ENCODE peak calls at places on chromosomes 1 and 21, in six cellular contexts. D, F, V, M, U and K are unnamed samples.
A peak's percentile ranks its signal among the peaks of the same experiment; 100 is the strongest.

GRCh38 chr1:183783896-183784637 is 20.9 kb upstream of the RGL1 start:
- DNase-seq in D (peak; percentile 34), F (no peak), V (peak; percentile 72), M (no peak), U (no peak), K (no peak)

GRCh38 chr1:162908236-162908635 is 47.3 kb upstream of the CCDC190 start:
- DNase-seq in D (no peak), F (no peak), V (no peak), M (no peak), U (no peak), K (no peak)

GRCh38 chr1:200036616-200037270 is 9.2 kb downstream of the NR5A2 start:
- DNase-seq in D (no peak), F (no peak), V (no peak), M (no peak), U (no peak), K (no peak)

GRCh38 chr1:183869671-183870070 is 64.8 kb downstream of the RGL1 start:
- DNase-seq in D (no peak), F (no peak), V (no peak), M (no peak), U (no peak), K (no peak)

GRCh38 chr1:7644906-7645750 is 126.0 kb upstream of the VAMP3 start:
- DNase-seq in D (no peak), F (peak; percentile 84), V (no peak), M (no peak), U (no peak), K (no peak)

GRCh38 chr1:72567511-72567910 is 285.2 kb upstream of the NEGR1 start:
- DNase-seq in D (peak; percentile 14), F (no peak), V (no peak), M (no peak), U (no peak), K (no peak)

GRCh38 chr1:54804471-54805132 is 3.5 kb upstream of the TTC22 start:
- DNase-seq in D (no peak), F (no peak), V (no peak), M (no peak), U (no peak), K (no peak)

GRCh38 chr1:70008658-70009057 is 196.7 kb downstream of the LRRC40 start:
- DNase-seq in D (no peak), F (no peak), V (no peak), M (no peak), U (no peak), K (no peak)

GRCh38 chr21:43362306-43362927 is 64.5 kb downstream of the SIK1 start:
- DNase-seq in D (no peak), F (no peak), V (peak; percentile 84), M (no peak), U (peak; percentile 40), K (peak; percentile 59)

GRCh38 chr1:30512253-30512921 is 211.0 kb downstream of the MATN1 start:
- DNase-seq in D (no peak), F (no peak), V (peak; percentile 62), M (no peak), U (no peak), K (no peak)

GRCh38 chr1:208233546-208233945 is 10.6 kb downstream of the PLXNA2 start:
- DNase-seq in D (no peak), F (peak; percentile 82), V (no peak), M (no peak), U (no peak), K (no peak)

GRCh38 chr1:201259476-201260235 is 23.6 kb upstream of the PKP1 start:
- DNase-seq in D (no peak), F (no peak), V (peak; percentile 76), M (no peak), U (no peak), K (no peak)

GRCh38 chr1:206608108-206608698 is 4.1 kb downstream of the EIF2D start:
- DNase-seq in D (no peak), F (no peak), V (no peak), M (no peak), U (no peak), K (no peak)

GRCh38 chr1:28341591-28341990 is 12.8 kb downstream of the MED18 start:
- DNase-seq in D (no peak), F (no peak), V (no peak), M (no peak), U (no peak), K (no peak)

GRCh38 chr1:12587981-12588620 is 29.9 kb downstream of the DHRS3 start:
- DNase-seq in D (no peak), F (no peak), V (no peak), M (no peak), U (no peak), K (no peak)

GRCh38 chr1:28156821-28157220 is 19.7 kb downstream of the PTAFR start:
- DNase-seq in D (no peak), F (no peak), V (no peak), M (no peak), U (no peak), K (no peak)

GRCh38 chr21:45001134-45002095 is 61.6 kb downstream of the SLX9 start:
- DNase-seq in D (no peak), F (no peak), V (peak; percentile 96), M (no peak), U (no peak), K (no peak)

GRCh38 chr1:16023050-16023653 is 1.3 kb downstream of the CLCNKA start:
- DNase-seq in D (no peak), F (no peak), V (no peak), M (no peak), U (no peak), K (no peak)

GRCh38 chr1:99674115-99674514 is 28.2 kb downstream of the PALMD start:
- DNase-seq in D (no peak), F (no peak), V (no peak), M (no peak), U (no peak), K (no peak)

GRCh38 chr1:220785166-220786056 is 1.3 kb upstream of the MTARC1 start:
- DNase-seq in D (no peak), F (no peak), V (no peak), M (no peak), U (no peak), K (no peak)

GRCh38 chr1:6151291-6151822 is 28.8 kb downstream of the CHD5 start:
- DNase-seq in D (no peak), F (no peak), V (no peak), M (no peak), U (no peak), K (no peak)

GRCh38 chr1:150151291-150152181 is 1.8 kb downstream of the PLEKHO1 start:
- DNase-seq in D (no peak), F (no peak), V (no peak), M (no peak), U (no peak), K (no peak)

GRCh38 chr1:232179896-232180760 is 449.8 kb downstream of the SIPA1L2 start:
- DNase-seq in D (no peak), F (no peak), V (no peak), M (no peak), U (no peak), K (no peak)

GRCh38 chr1:183859865-183860264 is 54.9 kb downstream of the RGL1 start:
- DNase-seq in D (no peak), F (no peak), V (no peak), M (no peak), U (no peak), K (no peak)

GRCh38 chr1:8303141-8303540 is 14.8 kb upstream of the SLC45A1 start:
- DNase-seq in D (no peak), F (no peak), V (no peak), M (no peak), U (no peak), K (no peak)

GRCh38 chr1:232252719-232253118 is 377.2 kb downstream of the SIPA1L2 start:
- DNase-seq in D (no peak), F (no peak), V (no peak), M (no peak), U (no peak), K (no peak)

GRCh38 chr1:51215169-51215568 is 20.9 kb upstream of the RNF11 start:
- DNase-seq in D (no peak), F (no peak), V (no peak), M (no peak), U (no peak), K (no peak)